ENCODE peak calls at places on chromosomes 7 and 10, in five cellular contexts. One of them, this sample, is unnamed.

GRCh38 chr10:66747451-66747850 is 178.4 kb upstream of the LRRTM3 start:
- DNase-seq in adipocyte: peak; percentile 90
- DNase-seq in tibial artery: no peak
- DNase-seq in Peyer's patch: no peak
- DNase-seq in CD8-positive, alpha-beta T cell: no peak
- DNase-seq in this sample: no peak

GRCh38 chr10:24519950-24520349 is 203.7 kb downstream of the ARHGAP21 start:
- DNase-seq in adipocyte: no peak
- DNase-seq in tibial artery: no peak
- DNase-seq in Peyer's patch: no peak
- DNase-seq in CD8-positive, alpha-beta T cell: peak; percentile 16
- DNase-seq in this sample: peak; percentile 4

GRCh38 chr7:104926905-104927454 is 87.0 kb upstream of the KMT2E start:
- DNase-seq in adipocyte: no peak
- DNase-seq in tibial artery: no peak
- DNase-seq in Peyer's patch: no peak
- DNase-seq in CD8-positive, alpha-beta T cell: no peak
- DNase-seq in this sample: no peak

GRCh38 chr7:107630342-107630741 is 30.3 kb upstream of the SLC26A4 start:
- DNase-seq in adipocyte: no peak
- DNase-seq in tibial artery: no peak
- DNase-seq in Peyer's patch: no peak
- DNase-seq in CD8-positive, alpha-beta T cell: no peak
- DNase-seq in this sample: no peak

GRCh38 chr10:101379663-101380352 is 25.8 kb downstream of the BTRC start:
- DNase-seq in adipocyte: no peak
- DNase-seq in tibial artery: no peak
- DNase-seq in Peyer's patch: no peak
- DNase-seq in CD8-positive, alpha-beta T cell: no peak
- DNase-seq in this sample: no peak

GRCh38 chr7:35339811-35340210 is 85.9 kb upstream of the TBX20 start:
- DNase-seq in adipocyte: no peak
- DNase-seq in tibial artery: no peak
- DNase-seq in Peyer's patch: no peak
- DNase-seq in CD8-positive, alpha-beta T cell: no peak
- DNase-seq in this sample: no peak

GRCh38 chr7:87148332-87148955 is 3.8 kb upstream of the DMTF1 start:
- DNase-seq in adipocyte: peak; percentile 83
- DNase-seq in tibial artery: no peak
- DNase-seq in Peyer's patch: no peak
- DNase-seq in CD8-positive, alpha-beta T cell: no peak
- DNase-seq in this sample: peak; percentile 28

GRCh38 chr7:40763319-40764287 is 628.8 kb downstream of the SUGCT start:
- DNase-seq in adipocyte: peak; percentile 91
- DNase-seq in tibial artery: no peak
- DNase-seq in Peyer's patch: no peak
- DNase-seq in CD8-positive, alpha-beta T cell: no peak
- DNase-seq in this sample: no peak

GRCh38 chr10:102645388-102645740 is 1.1 kb downstream of the TRIM8 start:
- DNase-seq in adipocyte: no peak
- DNase-seq in tibial artery: peak; percentile 87
- DNase-seq in Peyer's patch: peak; percentile 89
- DNase-seq in CD8-positive, alpha-beta T cell: peak; percentile 51
- DNase-seq in this sample: peak; percentile 37

DNA sequence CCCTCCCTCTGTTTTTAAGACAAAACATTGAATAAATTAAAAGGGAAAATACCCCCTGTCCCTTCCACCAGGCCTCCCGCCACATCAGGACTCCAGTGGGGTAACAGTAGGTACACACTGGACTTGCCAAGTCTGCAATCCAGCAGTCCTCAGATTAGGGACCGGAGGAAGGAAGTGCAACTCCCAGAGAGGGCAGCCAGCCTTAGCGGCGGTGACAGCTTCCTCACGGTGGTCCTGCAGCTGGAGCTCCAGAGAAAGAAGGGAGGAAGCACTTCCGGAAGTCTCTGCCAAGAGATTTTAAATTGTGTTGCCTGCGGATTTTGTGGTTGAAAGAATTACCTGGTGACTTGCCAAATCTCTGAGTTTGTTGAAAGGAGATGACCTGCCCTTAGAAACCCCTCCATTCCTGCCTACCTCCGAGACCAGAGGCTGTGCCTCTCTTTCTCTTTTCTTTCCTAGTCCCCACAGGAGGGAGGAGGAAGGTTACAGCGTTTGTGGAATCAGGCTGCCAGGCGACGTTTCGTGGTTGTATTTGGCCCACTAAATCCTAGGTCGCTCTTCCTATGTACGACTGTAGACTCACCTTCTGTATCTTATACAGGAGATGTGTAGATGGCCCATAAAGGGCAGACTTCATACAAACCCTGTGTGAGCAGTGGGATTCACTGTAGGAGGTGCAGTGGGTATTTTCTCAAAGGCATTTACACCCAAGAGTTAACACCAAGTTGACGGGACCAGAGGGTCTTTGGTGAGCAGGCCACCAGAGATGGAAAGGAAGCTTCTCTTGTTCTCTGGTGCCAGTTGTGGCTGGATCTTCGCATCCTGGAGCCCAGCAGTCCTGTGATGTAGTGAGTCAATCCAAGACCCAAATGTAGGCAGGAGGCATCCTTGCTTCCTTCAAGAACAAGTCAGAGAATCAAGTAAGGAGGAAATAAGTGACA is 77.9 kb downstream of the INSIG1 start:
- DNase-seq in adipocyte: no peak
- DNase-seq in tibial artery: no peak
- DNase-seq in Peyer's patch: no peak
- DNase-seq in CD8-positive, alpha-beta T cell: no peak
- DNase-seq in this sample: no peak
- H3K4me3 ChIP-seq in adipocyte: no peak overlapping the region
- H3K4me3 ChIP-seq in tibial artery: peak overlapping the region; percentile 45
- H3K4me3 ChIP-seq in Peyer's patch: no peak overlapping the region
- H3K4me3 ChIP-seq in CD8-positive, alpha-beta T cell: no peak overlapping the region
- H3K4me3 ChIP-seq in this sample: no peak overlapping the region

GRCh38 chr7:91838439-91838838 is 42.1 kb downstream of the MTERF1 start:
- DNase-seq in adipocyte: no peak
- DNase-seq in tibial artery: no peak
- DNase-seq in Peyer's patch: no peak
- DNase-seq in CD8-positive, alpha-beta T cell: no peak
- DNase-seq in this sample: no peak

GRCh38 chr7:91837397-91838070 is 43.0 kb downstream of the MTERF1 start:
- DNase-seq in adipocyte: no peak
- DNase-seq in tibial artery: no peak
- DNase-seq in Peyer's patch: no peak
- DNase-seq in CD8-positive, alpha-beta T cell: no peak
- DNase-seq in this sample: no peak

GRCh38 chr7:91832493-91833045 is 47.9 kb downstream of the MTERF1 start:
- DNase-seq in adipocyte: peak; percentile 42
- DNase-seq in tibial artery: no peak
- DNase-seq in Peyer's patch: no peak
- DNase-seq in CD8-positive, alpha-beta T cell: no peak
- DNase-seq in this sample: no peak

GRCh38 chr7:91836065-91836368 is 44.5 kb downstream of the MTERF1 start:
- DNase-seq in adipocyte: no peak
- DNase-seq in tibial artery: no peak
- DNase-seq in Peyer's patch: no peak
- DNase-seq in CD8-positive, alpha-beta T cell: no peak
- DNase-seq in this sample: no peak

DNA sequence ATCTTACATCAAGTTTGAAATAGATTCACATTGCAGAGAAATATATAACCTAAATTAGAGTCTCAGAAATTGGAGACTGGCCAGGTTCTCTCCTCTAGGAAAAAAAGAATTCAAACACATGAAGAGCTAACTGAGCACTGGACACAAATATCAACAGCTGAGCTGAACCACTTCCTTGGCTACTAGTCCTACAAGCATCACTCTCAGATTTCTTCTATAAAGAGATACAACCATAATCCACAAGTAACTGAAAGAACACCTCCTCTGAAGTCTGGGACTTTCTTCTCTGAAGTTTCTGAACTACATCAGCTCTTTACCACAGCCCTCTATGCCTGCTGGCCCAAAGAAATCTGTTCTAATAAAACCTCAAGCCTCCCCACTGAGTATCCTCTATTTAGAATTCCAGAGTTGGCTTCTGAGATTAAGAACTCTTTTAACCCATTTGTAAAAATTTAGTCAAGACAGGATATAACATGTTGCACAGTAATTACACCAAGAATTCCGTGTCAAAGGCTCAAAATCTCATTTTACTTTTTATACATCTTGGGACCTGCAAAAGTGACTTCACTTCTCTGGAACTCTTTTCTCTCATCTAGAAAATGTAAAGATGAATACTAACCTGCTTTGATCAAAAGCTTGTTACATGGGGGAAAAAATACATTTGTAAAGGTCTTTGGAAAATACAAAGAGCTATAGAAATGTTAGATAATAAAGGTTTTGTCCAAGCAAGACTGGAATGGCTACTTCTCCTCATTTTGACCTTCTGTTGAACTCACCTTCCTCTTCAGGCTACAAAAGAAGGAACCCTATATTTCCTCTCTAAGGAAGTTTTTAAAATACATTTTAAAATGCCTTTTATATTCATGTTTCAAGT is 45.1 kb downstream of the MTERF1 start:
- DNase-seq in adipocyte: no peak
- DNase-seq in tibial artery: no peak
- DNase-seq in Peyer's patch: no peak
- DNase-seq in CD8-positive, alpha-beta T cell: no peak
- DNase-seq in this sample: no peak
- H3K4me1 ChIP-seq in adipocyte: no peaks in the 10 kb centered on the region
- H3K4me1 ChIP-seq in tibial artery: no peaks in the 10 kb centered on the region
- H3K4me1 ChIP-seq in Peyer's patch: no peaks in the 10 kb centered on the region
- H3K4me1 ChIP-seq in CD8-positive, alpha-beta T cell: no peaks in the 10 kb centered on the region
- H3K4me1 ChIP-seq in this sample: no peaks in the 10 kb centered on the region

DNA sequence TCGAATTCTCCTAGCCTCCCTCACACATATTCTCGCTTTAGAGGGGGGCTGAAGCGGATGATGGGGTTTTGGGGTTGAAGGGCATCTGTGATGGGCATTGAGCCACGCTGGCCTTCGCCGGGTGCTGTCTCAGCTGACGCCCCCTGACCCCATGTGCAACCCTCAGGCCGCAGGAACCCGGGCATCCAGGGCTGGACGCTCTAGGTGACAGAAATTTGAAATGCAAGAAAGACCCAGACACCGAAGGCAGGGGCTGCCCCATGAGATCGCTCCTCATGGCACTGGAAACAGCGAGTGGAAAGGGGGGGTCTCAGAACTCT is 664 bp upstream of the C10orf88 start:
- DNase-seq in adipocyte: no peak
- DNase-seq in tibial artery: no peak
- DNase-seq in Peyer's patch: peak; percentile 47
- DNase-seq in CD8-positive, alpha-beta T cell: no peak
- DNase-seq in this sample: no peak
- H3K4me3 ChIP-seq in adipocyte: peak overlapping the region; percentile 92
- H3K4me3 ChIP-seq in tibial artery: peak overlapping the region; percentile 74
- H3K4me3 ChIP-seq in Peyer's patch: peak overlapping the region; percentile 93
- H3K4me3 ChIP-seq in CD8-positive, alpha-beta T cell: peak overlapping the region; percentile 24
- H3K4me3 ChIP-seq in this sample: peak overlapping the region; percentile 62

DNA sequence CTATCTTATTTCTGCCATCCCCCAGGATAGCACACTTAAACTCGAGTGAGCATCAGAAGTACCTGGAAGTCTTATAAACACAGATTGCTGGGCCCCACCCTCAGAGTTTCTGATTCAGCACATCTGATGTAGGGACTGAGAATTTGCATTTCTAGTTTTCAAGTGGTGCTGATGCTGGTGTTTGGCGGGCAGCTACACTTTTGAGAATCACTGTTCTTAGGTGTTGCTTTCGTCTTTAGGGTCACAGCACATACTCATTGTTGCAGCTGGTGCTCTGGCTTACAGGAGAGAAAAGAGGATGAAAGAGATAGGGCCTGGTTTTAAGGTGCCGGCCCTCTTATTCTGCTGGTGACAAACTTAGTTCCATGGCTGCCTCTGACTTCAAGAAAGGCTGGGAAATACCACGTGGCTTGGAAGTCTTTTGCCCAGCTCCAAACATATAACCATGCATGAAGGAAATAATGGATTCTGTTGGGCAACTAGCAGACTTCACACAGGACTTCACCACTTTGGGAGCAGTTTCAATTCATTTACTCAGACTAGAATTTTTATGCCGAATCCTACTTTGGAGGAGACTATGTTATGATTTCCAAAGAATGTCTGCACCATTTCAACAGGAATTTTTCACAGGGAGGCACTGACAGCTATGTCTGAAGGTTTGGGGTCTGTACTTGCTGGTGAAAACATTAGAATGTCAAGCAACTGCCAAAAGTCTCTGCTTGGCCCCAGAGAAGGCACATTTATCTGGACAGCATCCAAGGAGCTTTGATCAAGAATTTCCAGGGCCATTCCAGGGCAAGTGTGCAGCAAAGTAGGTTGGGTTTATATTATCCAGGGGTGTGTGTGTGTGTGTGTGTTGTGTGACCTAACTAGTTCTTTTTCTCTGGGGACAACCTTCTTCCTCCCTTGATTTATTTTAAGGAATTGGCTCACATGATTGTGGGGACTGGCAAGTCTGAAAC is 6.9 kb upstream of the MINDY4 start:
- DNase-seq in adipocyte: peak; percentile 89
- DNase-seq in tibial artery: no peak
- DNase-seq in Peyer's patch: no peak
- DNase-seq in CD8-positive, alpha-beta T cell: no peak
- DNase-seq in this sample: no peak
- H3K4me1 ChIP-seq in adipocyte: peaks cover 47% of the 10 kb centered on the region
- H3K4me1 ChIP-seq in tibial artery: peaks cover 55% of the 10 kb centered on the region
- H3K4me1 ChIP-seq in Peyer's patch: no peaks in the 10 kb centered on the region
- H3K4me1 ChIP-seq in CD8-positive, alpha-beta T cell: no peaks in the 10 kb centered on the region
- H3K4me1 ChIP-seq in this sample: no peaks in the 10 kb centered on the region

DNA sequence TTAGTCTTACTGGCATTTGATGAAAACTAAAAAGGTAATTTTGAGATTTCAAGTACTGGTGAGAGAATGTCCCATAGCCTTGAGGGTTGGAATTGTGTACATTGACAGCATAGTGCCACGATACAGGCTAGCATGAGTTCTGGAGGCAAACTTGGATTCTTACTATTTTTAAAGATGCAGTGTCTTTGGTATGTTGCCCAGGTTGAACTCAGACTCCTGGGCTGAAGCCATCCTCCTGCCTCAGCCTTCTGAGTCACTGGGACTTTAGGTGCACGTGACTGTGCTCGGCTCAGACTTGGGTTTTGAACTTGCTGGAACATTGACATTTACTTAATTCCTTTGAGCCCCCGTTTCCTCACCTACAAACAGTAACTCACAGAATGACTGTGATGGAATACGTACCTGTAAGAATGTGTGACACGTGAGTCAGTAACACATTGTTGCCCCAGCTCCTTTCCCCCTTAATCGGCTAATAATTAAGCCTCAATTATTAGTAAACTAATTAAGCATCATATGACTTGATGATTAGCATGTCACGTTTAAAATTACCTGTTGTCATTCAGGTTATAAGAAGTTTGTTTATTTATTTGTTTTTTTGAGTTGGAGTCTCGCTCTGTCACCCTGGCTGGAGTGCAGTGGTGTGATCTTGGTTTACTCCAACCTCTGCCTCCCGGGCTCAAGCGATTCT is 10.6 kb downstream of the DNAJB6 start:
- DNase-seq in adipocyte: peak; percentile 60
- DNase-seq in tibial artery: peak; percentile 80
- DNase-seq in Peyer's patch: no peak
- DNase-seq in CD8-positive, alpha-beta T cell: no peak
- DNase-seq in this sample: no peak
- H3K4me3 ChIP-seq in adipocyte: peak overlapping the region; percentile 72
- H3K4me3 ChIP-seq in tibial artery: peak overlapping the region; percentile 40
- H3K4me3 ChIP-seq in Peyer's patch: no peak overlapping the region
- H3K4me3 ChIP-seq in CD8-positive, alpha-beta T cell: no peak overlapping the region
- H3K4me3 ChIP-seq in this sample: no peak overlapping the region

GRCh38 chr7:5426226-5426475 is 2.5 kb upstream of the TNRC18 start:
- DNase-seq in adipocyte: no peak
- DNase-seq in tibial artery: no peak
- DNase-seq in Peyer's patch: no peak
- DNase-seq in CD8-positive, alpha-beta T cell: no peak
- DNase-seq in this sample: no peak
- H3K4me1 ChIP-seq in adipocyte: peaks cover 10% of the 10 kb centered on the region
- H3K4me1 ChIP-seq in tibial artery: peaks cover 18% of the 10 kb centered on the region
- H3K4me1 ChIP-seq in Peyer's patch: peaks cover 54% of the 10 kb centered on the region
- H3K4me1 ChIP-seq in CD8-positive, alpha-beta T cell: peaks cover 66% of the 10 kb centered on the region
- H3K4me1 ChIP-seq in this sample: peaks cover 55% of the 10 kb centered on the region